ENCODE peak calls at places on chromosomes 2 and 18, in nine cellular contexts. One of them, this sample, is unnamed.

GRCh38 chr2:85602476-85603234 is at the start of gene TMEM150A:
- DNase-seq in right atrium auricular region: peak; percentile 95
- DNase-seq in IMR-90: peak; percentile 80
- DNase-seq in caudate nucleus: peak; percentile 74
- DNase-seq in lower lobe of right lung: peak; percentile 98
- DNase-seq in sigmoid colon: peak; percentile 97
- DNase-seq in lung: peak; percentile 94
- DNase-seq in adrenal gland: peak; percentile 95
- DNase-seq in fibroblast of lung: peak; percentile 89
- DNase-seq in this sample: peak; percentile 89

GRCh38 chr18:53795061-53795460 is 429.4 kb downstream of the MBD2 start:
- DNase-seq in right atrium auricular region: no peak
- DNase-seq in IMR-90: no peak
- DNase-seq in caudate nucleus: no peak
- DNase-seq in lower lobe of right lung: no peak
- DNase-seq in sigmoid colon: no peak
- DNase-seq in lung: no peak
- DNase-seq in adrenal gland: no peak
- DNase-seq in fibroblast of lung: peak; percentile 39
- DNase-seq in this sample: no peak

GRCh38 chr2:118310016-118310877 is 222.0 kb downstream of the INSIG2 start:
- DNase-seq in right atrium auricular region: no peak
- DNase-seq in IMR-90: peak; percentile 8
- DNase-seq in caudate nucleus: peak; percentile 35
- DNase-seq in lower lobe of right lung: peak; percentile 40
- DNase-seq in sigmoid colon: no peak
- DNase-seq in lung: no peak
- DNase-seq in adrenal gland: no peak
- DNase-seq in fibroblast of lung: peak; percentile 53
- DNase-seq in this sample: no peak

GRCh38 chr2:40668435-40668834 is 216.5 kb upstream of the SLC8A1 start:
- DNase-seq in right atrium auricular region: no peak
- DNase-seq in IMR-90: peak; percentile 4
- DNase-seq in caudate nucleus: no peak
- DNase-seq in lower lobe of right lung: no peak
- DNase-seq in sigmoid colon: peak; percentile 70
- DNase-seq in lung: no peak
- DNase-seq in adrenal gland: peak; percentile 33
- DNase-seq in fibroblast of lung: peak; percentile 75
- DNase-seq in this sample: no peak

GRCh38 chr2:180647651-180648050 is 332.8 kb upstream of the UBE2E3 start:
- DNase-seq in right atrium auricular region: no peak
- DNase-seq in IMR-90: no peak
- DNase-seq in caudate nucleus: no peak
- DNase-seq in lower lobe of right lung: no peak
- DNase-seq in sigmoid colon: no peak
- DNase-seq in lung: no peak
- DNase-seq in adrenal gland: no peak
- DNase-seq in fibroblast of lung: peak; percentile 19
- DNase-seq in this sample: no peak

GRCh38 chr2:106885981-106886915 is at the start of gene ST6GAL2:
- DNase-seq in right atrium auricular region: no peak
- DNase-seq in IMR-90: no peak
- DNase-seq in caudate nucleus: peak; percentile 24
- DNase-seq in lower lobe of right lung: no peak
- DNase-seq in sigmoid colon: no peak
- DNase-seq in lung: no peak
- DNase-seq in adrenal gland: no peak
- DNase-seq in fibroblast of lung: no peak
- DNase-seq in this sample: no peak

GRCh38 chr2:74571058-74571457 is 16.5 kb downstream of the DOK1 start:
- DNase-seq in right atrium auricular region: no peak
- DNase-seq in IMR-90: no peak
- DNase-seq in caudate nucleus: no peak
- DNase-seq in lower lobe of right lung: no peak
- DNase-seq in sigmoid colon: no peak
- DNase-seq in lung: no peak
- DNase-seq in adrenal gland: no peak
- DNase-seq in fibroblast of lung: no peak
- DNase-seq in this sample: no peak

GRCh38 chr2:160666019-160666676 is 172.5 kb upstream of the RBMS1 start:
- DNase-seq in right atrium auricular region: no peak
- DNase-seq in IMR-90: peak; percentile 99
- DNase-seq in caudate nucleus: no peak
- DNase-seq in lower lobe of right lung: no peak
- DNase-seq in sigmoid colon: no peak
- DNase-seq in lung: no peak
- DNase-seq in adrenal gland: no peak
- DNase-seq in fibroblast of lung: peak; percentile 99
- DNase-seq in this sample: no peak

GRCh38 chr2:29228276-29228675 is 113.1 kb downstream of the CLIP4 start:
- DNase-seq in right atrium auricular region: no peak
- DNase-seq in IMR-90: peak; percentile 30
- DNase-seq in caudate nucleus: no peak
- DNase-seq in lower lobe of right lung: no peak
- DNase-seq in sigmoid colon: no peak
- DNase-seq in lung: no peak
- DNase-seq in adrenal gland: no peak
- DNase-seq in fibroblast of lung: no peak
- DNase-seq in this sample: no peak

GRCh38 chr2:85438291-85439110 is 20.0 kb downstream of the SH2D6 start:
- DNase-seq in right atrium auricular region: no peak
- DNase-seq in IMR-90: no peak
- DNase-seq in caudate nucleus: peak; percentile 67
- DNase-seq in lower lobe of right lung: no peak
- DNase-seq in sigmoid colon: no peak
- DNase-seq in lung: no peak
- DNase-seq in adrenal gland: no peak
- DNase-seq in fibroblast of lung: no peak
- DNase-seq in this sample: no peak

GRCh38 chr2:203689424-203690109 is 16.9 kb upstream of the CD28 start:
- DNase-seq in right atrium auricular region: no peak
- DNase-seq in IMR-90: no peak
- DNase-seq in caudate nucleus: no peak
- DNase-seq in lower lobe of right lung: no peak
- DNase-seq in sigmoid colon: no peak
- DNase-seq in lung: no peak
- DNase-seq in adrenal gland: no peak
- DNase-seq in fibroblast of lung: no peak
- DNase-seq in this sample: no peak

GRCh38 chr2:61210332-61210981 is 48.5 kb downstream of the C2orf74 start:
- DNase-seq in right atrium auricular region: no peak
- DNase-seq in IMR-90: peak; percentile 87
- DNase-seq in caudate nucleus: no peak
- DNase-seq in lower lobe of right lung: no peak
- DNase-seq in sigmoid colon: no peak
- DNase-seq in lung: no peak
- DNase-seq in adrenal gland: no peak
- DNase-seq in fibroblast of lung: peak; percentile 83
- DNase-seq in this sample: no peak

GRCh38 chr2:19140463-19141208 is 217.8 kb downstream of the OSR1 start:
- DNase-seq in right atrium auricular region: no peak
- DNase-seq in IMR-90: peak; percentile 95
- DNase-seq in caudate nucleus: no peak
- DNase-seq in lower lobe of right lung: peak; percentile 52
- DNase-seq in sigmoid colon: no peak
- DNase-seq in lung: peak; percentile 69
- DNase-seq in adrenal gland: no peak
- DNase-seq in fibroblast of lung: peak; percentile 82
- DNase-seq in this sample: no peak

GRCh38 chr18:68085251-68085650 is 568.7 kb upstream of the DSEL start:
- DNase-seq in right atrium auricular region: no peak
- DNase-seq in IMR-90: no peak
- DNase-seq in caudate nucleus: no peak
- DNase-seq in lower lobe of right lung: no peak
- DNase-seq in sigmoid colon: no peak
- DNase-seq in lung: no peak
- DNase-seq in adrenal gland: no peak
- DNase-seq in fibroblast of lung: no peak
- DNase-seq in this sample: no peak

GRCh38 chr2:200664770-200665494 is 79.1 kb downstream of the AOX1 start:
- DNase-seq in right atrium auricular region: no peak
- DNase-seq in IMR-90: no peak
- DNase-seq in caudate nucleus: no peak
- DNase-seq in lower lobe of right lung: no peak
- DNase-seq in sigmoid colon: no peak
- DNase-seq in lung: no peak
- DNase-seq in adrenal gland: no peak
- DNase-seq in fibroblast of lung: no peak
- DNase-seq in this sample: no peak

GRCh38 chr2:200668473-200668872 is 82.7 kb downstream of the AOX1 start:
- DNase-seq in right atrium auricular region: no peak
- DNase-seq in IMR-90: no peak
- DNase-seq in caudate nucleus: no peak
- DNase-seq in lower lobe of right lung: no peak
- DNase-seq in sigmoid colon: no peak
- DNase-seq in lung: no peak
- DNase-seq in adrenal gland: no peak
- DNase-seq in fibroblast of lung: no peak
- DNase-seq in this sample: no peak

GRCh38 chr2:200667397-200667796 is 81.6 kb downstream of the AOX1 start:
- DNase-seq in right atrium auricular region: no peak
- DNase-seq in IMR-90: no peak
- DNase-seq in caudate nucleus: no peak
- DNase-seq in lower lobe of right lung: no peak
- DNase-seq in sigmoid colon: no peak
- DNase-seq in lung: no peak
- DNase-seq in adrenal gland: no peak
- DNase-seq in fibroblast of lung: no peak
- DNase-seq in this sample: no peak

GRCh38 chr2:200662727-200663126 is 76.9 kb downstream of the AOX1 start:
- DNase-seq in right atrium auricular region: no peak
- DNase-seq in IMR-90: peak; percentile 78
- DNase-seq in caudate nucleus: no peak
- DNase-seq in lower lobe of right lung: no peak
- DNase-seq in sigmoid colon: no peak
- DNase-seq in lung: no peak
- DNase-seq in adrenal gland: peak; percentile 70
- DNase-seq in fibroblast of lung: peak; percentile 79
- DNase-seq in this sample: peak; percentile 81

GRCh38 chr2:200665626-200666453 is 80.0 kb downstream of the AOX1 start:
- DNase-seq in right atrium auricular region: no peak
- DNase-seq in IMR-90: no peak
- DNase-seq in caudate nucleus: no peak
- DNase-seq in lower lobe of right lung: no peak
- DNase-seq in sigmoid colon: no peak
- DNase-seq in lung: no peak
- DNase-seq in adrenal gland: no peak
- DNase-seq in fibroblast of lung: no peak
- DNase-seq in this sample: no peak
- H3K27ac ChIP-seq in right atrium auricular region: no peak overlapping the region
- H3K27ac ChIP-seq in IMR-90: no peak overlapping the region
- H3K27ac ChIP-seq in caudate nucleus: no peak overlapping the region
- H3K27ac ChIP-seq in lower lobe of right lung: no peak overlapping the region
- H3K27ac ChIP-seq in sigmoid colon: no peak overlapping the region
- H3K27ac ChIP-seq in lung: no peak overlapping the region
- H3K27ac ChIP-seq in adrenal gland: peak overlapping the region; percentile 63
- H3K27ac ChIP-seq in fibroblast of lung: no peak overlapping the region
- H3K27ac ChIP-seq in this sample: no peak overlapping the region

GRCh38 chr18:63348508-63349136 is 18.4 kb downstream of the KDSR start:
- DNase-seq in right atrium auricular region: no peak
- DNase-seq in IMR-90: no peak
- DNase-seq in caudate nucleus: no peak
- DNase-seq in lower lobe of right lung: no peak
- DNase-seq in sigmoid colon: no peak
- DNase-seq in lung: no peak
- DNase-seq in adrenal gland: no peak
- DNase-seq in fibroblast of lung: no peak
- DNase-seq in this sample: no peak

GRCh38 chr18:63344918-63345317 is 22.1 kb downstream of the KDSR start:
- DNase-seq in right atrium auricular region: no peak
- DNase-seq in IMR-90: no peak
- DNase-seq in caudate nucleus: no peak
- DNase-seq in lower lobe of right lung: no peak
- DNase-seq in sigmoid colon: no peak
- DNase-seq in lung: no peak
- DNase-seq in adrenal gland: no peak
- DNase-seq in fibroblast of lung: no peak
- DNase-seq in this sample: no peak

GRCh38 chr18:63346031-63346430 is 21.0 kb downstream of the KDSR start:
- DNase-seq in right atrium auricular region: no peak
- DNase-seq in IMR-90: no peak
- DNase-seq in caudate nucleus: no peak
- DNase-seq in lower lobe of right lung: no peak
- DNase-seq in sigmoid colon: peak; percentile 83
- DNase-seq in lung: no peak
- DNase-seq in adrenal gland: peak; percentile 78
- DNase-seq in fibroblast of lung: no peak
- DNase-seq in this sample: peak; percentile 82

GRCh38 chr18:63344263-63344662 is 22.7 kb downstream of the KDSR start:
- DNase-seq in right atrium auricular region: no peak
- DNase-seq in IMR-90: no peak
- DNase-seq in caudate nucleus: no peak
- DNase-seq in lower lobe of right lung: no peak
- DNase-seq in sigmoid colon: no peak
- DNase-seq in lung: no peak
- DNase-seq in adrenal gland: no peak
- DNase-seq in fibroblast of lung: no peak
- DNase-seq in this sample: no peak

GRCh38 chr18:63346471-63347183 is 20.4 kb downstream of the KDSR start:
- DNase-seq in right atrium auricular region: no peak
- DNase-seq in IMR-90: no peak
- DNase-seq in caudate nucleus: no peak
- DNase-seq in lower lobe of right lung: no peak
- DNase-seq in sigmoid colon: no peak
- DNase-seq in lung: no peak
- DNase-seq in adrenal gland: no peak
- DNase-seq in fibroblast of lung: no peak
- DNase-seq in this sample: no peak
- H3K27ac ChIP-seq in right atrium auricular region: peak overlapping the region; percentile 71
- H3K27ac ChIP-seq in IMR-90: no peak overlapping the region
- H3K27ac ChIP-seq in caudate nucleus: no peak overlapping the region
- H3K27ac ChIP-seq in lower lobe of right lung: no peak overlapping the region
- H3K27ac ChIP-seq in sigmoid colon: peak overlapping the region; percentile 80
- H3K27ac ChIP-seq in lung: no peak overlapping the region
- H3K27ac ChIP-seq in adrenal gland: peak overlapping the region; percentile 61
- H3K27ac ChIP-seq in fibroblast of lung: no peak overlapping the region
- H3K27ac ChIP-seq in this sample: peak overlapping the region; percentile 86

GRCh38 chr18:76402026-76402990 is 92.7 kb downstream of the ZNF516 start:
- DNase-seq in right atrium auricular region: no peak
- DNase-seq in IMR-90: no peak
- DNase-seq in caudate nucleus: no peak
- DNase-seq in lower lobe of right lung: no peak
- DNase-seq in sigmoid colon: peak; percentile 59
- DNase-seq in lung: no peak
- DNase-seq in adrenal gland: no peak
- DNase-seq in fibroblast of lung: no peak
- DNase-seq in this sample: no peak
- H3K27ac ChIP-seq in right atrium auricular region: no peak overlapping the region
- H3K27ac ChIP-seq in IMR-90: no peak overlapping the region
- H3K27ac ChIP-seq in caudate nucleus: no peak overlapping the region
- H3K27ac ChIP-seq in lower lobe of right lung: no peak overlapping the region
- H3K27ac ChIP-seq in sigmoid colon: no peak overlapping the region
- H3K27ac ChIP-seq in lung: no peak overlapping the region
- H3K27ac ChIP-seq in adrenal gland: no peak overlapping the region
- H3K27ac ChIP-seq in fibroblast of lung: no peak overlapping the region
- H3K27ac ChIP-seq in this sample: no peak overlapping the region

DNA sequence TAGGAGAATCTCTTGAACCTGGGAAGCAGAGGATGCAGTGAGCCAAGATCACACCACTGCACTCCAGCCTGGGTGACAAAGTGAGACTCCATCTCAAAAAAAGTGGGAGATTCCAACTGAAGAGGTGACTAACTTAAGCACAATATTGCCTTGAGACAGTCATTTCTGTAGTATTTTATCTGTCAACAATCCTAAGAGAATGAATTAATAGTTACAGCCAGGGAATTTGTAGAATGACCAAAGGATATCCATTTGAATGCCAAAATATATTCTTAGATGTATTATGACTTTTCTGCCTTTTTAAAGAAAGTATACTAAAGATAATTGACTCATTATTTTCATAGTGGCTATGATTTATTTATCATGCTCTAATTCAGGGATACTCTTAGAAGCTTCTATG is 40.7 kb upstream of the CCDC150 start:
- DNase-seq in right atrium auricular region: no peak
- DNase-seq in IMR-90: peak; percentile 68
- DNase-seq in caudate nucleus: no peak
- DNase-seq in lower lobe of right lung: no peak
- DNase-seq in sigmoid colon: no peak
- DNase-seq in lung: no peak
- DNase-seq in adrenal gland: no peak
- DNase-seq in fibroblast of lung: no peak
- DNase-seq in this sample: no peak
- H3K27ac ChIP-seq in right atrium auricular region: no peak overlapping the region
- H3K27ac ChIP-seq in IMR-90: no peak overlapping the region
- H3K27ac ChIP-seq in caudate nucleus: no peak overlapping the region
- H3K27ac ChIP-seq in lower lobe of right lung: no peak overlapping the region
- H3K27ac ChIP-seq in sigmoid colon: no peak overlapping the region
- H3K27ac ChIP-seq in lung: no peak overlapping the region
- H3K27ac ChIP-seq in adrenal gland: no peak overlapping the region
- H3K27ac ChIP-seq in fibroblast of lung: no peak overlapping the region
- H3K27ac ChIP-seq in this sample: no peak overlapping the region

This sample was measured in RWPE2.